ENCODE peak calls at places on chromosomes 3 and 15, in nine cellular contexts. One of them, this sample, is unnamed.
A peak's percentile ranks its signal among the peaks of the same experiment; 100 is the strongest.

GRCh38 chr15:25486051-25486450 is 47.2 kb upstream of the UBE3A start:
- DNase-seq in CD4-positive, alpha-beta memory T cell: no peak
- DNase-seq in heart left ventricle: no peak
- DNase-seq in mammary epithelial cell: no peak
- DNase-seq in effector memory CD4-positive, alpha-beta T cell: no peak
- DNase-seq in colonic mucosa: no peak
- DNase-seq in transverse colon: no peak
- DNase-seq in cardiac muscle cell: no peak
- DNase-seq in CD8-positive, alpha-beta T cell: no peak
- DNase-seq in this sample: no peak

GRCh38 chr3:111732248-111732879 is 126.7 kb upstream of the PHLDB2 start:
- DNase-seq in mammary epithelial cell: no peak
- DNase-seq in heart left ventricle: no peak
- DNase-seq in CD8-positive, alpha-beta T cell: no peak
- DNase-seq in cardiac muscle cell: no peak
- DNase-seq in effector memory CD4-positive, alpha-beta T cell: no peak
- DNase-seq in transverse colon: peak; percentile 36
- DNase-seq in CD4-positive, alpha-beta memory T cell: no peak
- DNase-seq in colonic mucosa: peak; percentile 40
- DNase-seq in this sample: peak; percentile 82

GRCh38 chr3:41158947-41159346 is 40.4 kb upstream of the CTNNB1 start:
- DNase-seq in transverse colon: peak; percentile 66
- DNase-seq in heart left ventricle: no peak
- DNase-seq in colonic mucosa: peak; percentile 72
- DNase-seq in effector memory CD4-positive, alpha-beta T cell: no peak
- DNase-seq in CD8-positive, alpha-beta T cell: no peak
- DNase-seq in CD4-positive, alpha-beta memory T cell: no peak
- DNase-seq in mammary epithelial cell: peak; percentile 99
- DNase-seq in cardiac muscle cell: no peak
- DNase-seq in this sample: no peak

GRCh38 chr3:61715886-61716527 is 154.6 kb downstream of the PTPRG start:
- DNase-seq in cardiac muscle cell: no peak
- DNase-seq in transverse colon: peak; percentile 15
- DNase-seq in CD8-positive, alpha-beta T cell: no peak
- DNase-seq in mammary epithelial cell: no peak
- DNase-seq in CD4-positive, alpha-beta memory T cell: no peak
- DNase-seq in colonic mucosa: no peak
- DNase-seq in effector memory CD4-positive, alpha-beta T cell: no peak
- DNase-seq in heart left ventricle: no peak
- DNase-seq in this sample: no peak

GRCh38 chr15:33142708-33143107 is 51.8 kb downstream of the FMN1 start:
- DNase-seq in effector memory CD4-positive, alpha-beta T cell: no peak
- DNase-seq in transverse colon: no peak
- DNase-seq in heart left ventricle: no peak
- DNase-seq in CD8-positive, alpha-beta T cell: no peak
- DNase-seq in mammary epithelial cell: no peak
- DNase-seq in colonic mucosa: no peak
- DNase-seq in CD4-positive, alpha-beta memory T cell: no peak
- DNase-seq in cardiac muscle cell: no peak
- DNase-seq in this sample: no peak

GRCh38 chr15:26967719-26968269 is 3.2 kb upstream of the GABRG3 start:
- DNase-seq in colonic mucosa: no peak
- DNase-seq in CD4-positive, alpha-beta memory T cell: no peak
- DNase-seq in heart left ventricle: no peak
- DNase-seq in transverse colon: no peak
- DNase-seq in mammary epithelial cell: no peak
- DNase-seq in cardiac muscle cell: no peak
- DNase-seq in effector memory CD4-positive, alpha-beta T cell: no peak
- DNase-seq in CD8-positive, alpha-beta T cell: no peak
- DNase-seq in this sample: no peak

GRCh38 chr15:66085128-66085527 is 168.4 kb downstream of the MEGF11 start:
- DNase-seq in transverse colon: no peak
- DNase-seq in CD4-positive, alpha-beta memory T cell: no peak
- DNase-seq in colonic mucosa: no peak
- DNase-seq in cardiac muscle cell: no peak
- DNase-seq in CD8-positive, alpha-beta T cell: no peak
- DNase-seq in mammary epithelial cell: no peak
- DNase-seq in effector memory CD4-positive, alpha-beta T cell: no peak
- DNase-seq in heart left ventricle: no peak
- DNase-seq in this sample: no peak

GRCh38 chr3:52193059-52193458 is 4.9 kb upstream of the ALAS1 start:
- DNase-seq in CD8-positive, alpha-beta T cell: no peak
- DNase-seq in cardiac muscle cell: peak; percentile 46
- DNase-seq in effector memory CD4-positive, alpha-beta T cell: no peak
- DNase-seq in heart left ventricle: peak; percentile 79
- DNase-seq in CD4-positive, alpha-beta memory T cell: no peak
- DNase-seq in mammary epithelial cell: peak; percentile 66
- DNase-seq in colonic mucosa: no peak
- DNase-seq in transverse colon: peak; percentile 29
- DNase-seq in this sample: no peak

GRCh38 chr3:63228677-63229076 is 49.4 kb upstream of the SYNPR start:
- DNase-seq in heart left ventricle: no peak
- DNase-seq in transverse colon: no peak
- DNase-seq in CD8-positive, alpha-beta T cell: no peak
- DNase-seq in mammary epithelial cell: peak; percentile 33
- DNase-seq in effector memory CD4-positive, alpha-beta T cell: no peak
- DNase-seq in colonic mucosa: peak; percentile 35
- DNase-seq in cardiac muscle cell: peak; percentile 49
- DNase-seq in CD4-positive, alpha-beta memory T cell: no peak
- DNase-seq in this sample: peak; percentile 14

GRCh38 chr3:66898155-66898554 is 100.0 kb upstream of the KBTBD8 start:
- DNase-seq in transverse colon: no peak
- DNase-seq in cardiac muscle cell: no peak
- DNase-seq in effector memory CD4-positive, alpha-beta T cell: no peak
- DNase-seq in heart left ventricle: no peak
- DNase-seq in CD8-positive, alpha-beta T cell: no peak
- DNase-seq in colonic mucosa: no peak
- DNase-seq in CD4-positive, alpha-beta memory T cell: no peak
- DNase-seq in mammary epithelial cell: no peak
- DNase-seq in this sample: no peak

GRCh38 chr15:55827204-55827603 is 84.3 kb upstream of the PRTG start:
- DNase-seq in cardiac muscle cell: no peak
- DNase-seq in transverse colon: no peak
- DNase-seq in effector memory CD4-positive, alpha-beta T cell: no peak
- DNase-seq in colonic mucosa: no peak
- DNase-seq in CD8-positive, alpha-beta T cell: no peak
- DNase-seq in CD4-positive, alpha-beta memory T cell: no peak
- DNase-seq in mammary epithelial cell: peak; percentile 63
- DNase-seq in heart left ventricle: no peak
- DNase-seq in this sample: no peak

GRCh38 chr15:85770014-85770721 is 24.6 kb downstream of the KLHL25 start:
- DNase-seq in heart left ventricle: no peak
- DNase-seq in transverse colon: no peak
- DNase-seq in mammary epithelial cell: no peak
- DNase-seq in effector memory CD4-positive, alpha-beta T cell: no peak
- DNase-seq in cardiac muscle cell: no peak
- DNase-seq in CD4-positive, alpha-beta memory T cell: no peak
- DNase-seq in colonic mucosa: no peak
- DNase-seq in CD8-positive, alpha-beta T cell: no peak
- DNase-seq in this sample: no peak

GRCh38 chr15:79296583-79296982 is 14.1 kb downstream of the ANKRD34C start:
- DNase-seq in CD8-positive, alpha-beta T cell: no peak
- DNase-seq in mammary epithelial cell: no peak
- DNase-seq in cardiac muscle cell: no peak
- DNase-seq in transverse colon: no peak
- DNase-seq in heart left ventricle: no peak
- DNase-seq in colonic mucosa: no peak
- DNase-seq in CD4-positive, alpha-beta memory T cell: no peak
- DNase-seq in effector memory CD4-positive, alpha-beta T cell: no peak
- DNase-seq in this sample: no peak

GRCh38 chr3:159894386-159894785 is 94.2 kb upstream of the IL12A start:
- DNase-seq in effector memory CD4-positive, alpha-beta T cell: no peak
- DNase-seq in cardiac muscle cell: no peak
- DNase-seq in colonic mucosa: no peak
- DNase-seq in transverse colon: no peak
- DNase-seq in mammary epithelial cell: no peak
- DNase-seq in CD4-positive, alpha-beta memory T cell: no peak
- DNase-seq in CD8-positive, alpha-beta T cell: no peak
- DNase-seq in heart left ventricle: no peak
- DNase-seq in this sample: no peak

GRCh38 chr3:110815008-110815583 is 256.5 kb upstream of the NECTIN3 start:
- DNase-seq in cardiac muscle cell: peak; percentile 85
- DNase-seq in effector memory CD4-positive, alpha-beta T cell: no peak
- DNase-seq in colonic mucosa: no peak
- DNase-seq in CD4-positive, alpha-beta memory T cell: no peak
- DNase-seq in CD8-positive, alpha-beta T cell: no peak
- DNase-seq in heart left ventricle: no peak
- DNase-seq in mammary epithelial cell: peak; percentile 66
- DNase-seq in transverse colon: no peak
- DNase-seq in this sample: no peak

GRCh38 chr3:184284696-184285095 is 8.9 kb downstream of the ECE2 start:
- DNase-seq in mammary epithelial cell: peak; percentile 50
- DNase-seq in cardiac muscle cell: peak; percentile 92
- DNase-seq in transverse colon: no peak
- DNase-seq in heart left ventricle: no peak
- DNase-seq in CD8-positive, alpha-beta T cell: peak; percentile 22
- DNase-seq in CD4-positive, alpha-beta memory T cell: no peak
- DNase-seq in colonic mucosa: peak; percentile 27
- DNase-seq in effector memory CD4-positive, alpha-beta T cell: no peak
- DNase-seq in this sample: peak; percentile 81

GRCh38 chr3:177932750-177933660 is 603.2 kb upstream of the KCNMB2 start:
- DNase-seq in CD8-positive, alpha-beta T cell: no peak
- DNase-seq in transverse colon: no peak
- DNase-seq in CD4-positive, alpha-beta memory T cell: no peak
- DNase-seq in colonic mucosa: no peak
- DNase-seq in cardiac muscle cell: peak; percentile 71
- DNase-seq in heart left ventricle: no peak
- DNase-seq in effector memory CD4-positive, alpha-beta T cell: no peak
- DNase-seq in mammary epithelial cell: no peak
- DNase-seq in this sample: no peak

GRCh38 chr15:88274534-88275460 is 18.3 kb upstream of the NTRK3 start:
- DNase-seq in CD8-positive, alpha-beta T cell: peak; percentile 56
- DNase-seq in CD4-positive, alpha-beta memory T cell: no peak
- DNase-seq in heart left ventricle: peak; percentile 55
- DNase-seq in colonic mucosa: peak; percentile 42
- DNase-seq in effector memory CD4-positive, alpha-beta T cell: no peak
- DNase-seq in transverse colon: peak; percentile 44
- DNase-seq in cardiac muscle cell: peak; percentile 73
- DNase-seq in mammary epithelial cell: peak; percentile 44
- DNase-seq in this sample: peak; percentile 29

GRCh38 chr15:88272421-88272820 is 15.9 kb upstream of the NTRK3 start:
- DNase-seq in cardiac muscle cell: no peak
- DNase-seq in mammary epithelial cell: no peak
- DNase-seq in effector memory CD4-positive, alpha-beta T cell: no peak
- DNase-seq in heart left ventricle: no peak
- DNase-seq in transverse colon: no peak
- DNase-seq in colonic mucosa: no peak
- DNase-seq in CD4-positive, alpha-beta memory T cell: no peak
- DNase-seq in CD8-positive, alpha-beta T cell: no peak
- DNase-seq in this sample: no peak

GRCh38 chr15:88276821-88277220 is 20.3 kb upstream of the NTRK3 start:
- DNase-seq in CD4-positive, alpha-beta memory T cell: no peak
- DNase-seq in mammary epithelial cell: no peak
- DNase-seq in colonic mucosa: no peak
- DNase-seq in cardiac muscle cell: no peak
- DNase-seq in heart left ventricle: no peak
- DNase-seq in transverse colon: no peak
- DNase-seq in effector memory CD4-positive, alpha-beta T cell: no peak
- DNase-seq in CD8-positive, alpha-beta T cell: no peak
- DNase-seq in this sample: no peak

GRCh38 chr15:88275804-88276203 is 19.3 kb upstream of the NTRK3 start:
- DNase-seq in effector memory CD4-positive, alpha-beta T cell: no peak
- DNase-seq in CD4-positive, alpha-beta memory T cell: no peak
- DNase-seq in colonic mucosa: no peak
- DNase-seq in heart left ventricle: no peak
- DNase-seq in mammary epithelial cell: no peak
- DNase-seq in cardiac muscle cell: no peak
- DNase-seq in transverse colon: no peak
- DNase-seq in CD8-positive, alpha-beta T cell: no peak
- DNase-seq in this sample: no peak
- H3K27ac ChIP-seq in effector memory CD4-positive, alpha-beta T cell: no peak overlapping the region
- H3K27ac ChIP-seq in CD4-positive, alpha-beta memory T cell: no peak overlapping the region
- H3K27ac ChIP-seq in colonic mucosa: no peak overlapping the region
- H3K27ac ChIP-seq in heart left ventricle: no peak overlapping the region
- H3K27ac ChIP-seq in mammary epithelial cell: no peak overlapping the region
- H3K27ac ChIP-seq in cardiac muscle cell: no peak overlapping the region
- H3K27ac ChIP-seq in transverse colon: no peak overlapping the region
- H3K27ac ChIP-seq in CD8-positive, alpha-beta T cell: no peak overlapping the region
- H3K27ac ChIP-seq in this sample: no peak overlapping the region

GRCh38 chr3:99534951-99535704 is 103.3 kb upstream of the COL8A1 start:
- DNase-seq in heart left ventricle: no peak
- DNase-seq in transverse colon: no peak
- DNase-seq in colonic mucosa: no peak
- DNase-seq in CD8-positive, alpha-beta T cell: no peak
- DNase-seq in CD4-positive, alpha-beta memory T cell: no peak
- DNase-seq in cardiac muscle cell: peak; percentile 83
- DNase-seq in mammary epithelial cell: peak; percentile 62
- DNase-seq in effector memory CD4-positive, alpha-beta T cell: no peak
- DNase-seq in this sample: no peak
- H3K4me1 ChIP-seq in heart left ventricle: no peaks in the 10 kb centered on the region
- H3K4me1 ChIP-seq in transverse colon: no peaks in the 10 kb centered on the region
- H3K4me1 ChIP-seq in colonic mucosa: no peaks in the 10 kb centered on the region
- H3K4me1 ChIP-seq in CD8-positive, alpha-beta T cell: no peaks in the 10 kb centered on the region
- H3K4me1 ChIP-seq in CD4-positive, alpha-beta memory T cell: no peaks in the 10 kb centered on the region
- H3K4me1 ChIP-seq in cardiac muscle cell: peaks cover 10% of the 10 kb centered on the region
- H3K4me1 ChIP-seq in mammary epithelial cell: peaks cover 12% of the 10 kb centered on the region
- H3K4me1 ChIP-seq in effector memory CD4-positive, alpha-beta T cell: no peaks in the 10 kb centered on the region
- H3K4me1 ChIP-seq in this sample: no peaks in the 10 kb centered on the region

DNA sequence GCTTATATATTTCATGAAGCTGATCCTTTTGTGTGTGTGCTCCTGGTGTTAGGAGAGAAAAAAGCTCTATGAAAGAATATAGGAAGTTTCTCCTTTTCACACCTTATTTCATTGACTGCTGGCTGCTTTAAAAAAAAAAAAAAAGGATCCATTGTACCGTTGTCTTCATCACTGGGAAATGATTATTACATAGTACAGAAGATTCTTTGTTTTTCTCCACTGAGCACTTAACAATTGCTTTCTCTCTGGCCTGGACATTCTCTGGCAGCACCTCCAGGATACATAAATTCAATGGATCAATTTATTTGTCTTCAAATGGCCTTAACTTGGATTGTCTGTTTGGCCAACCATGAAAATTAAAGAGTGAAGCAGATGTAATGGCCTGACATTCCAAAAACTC is 37.2 kb downstream of the DPH3 start:
- DNase-seq in CD8-positive, alpha-beta T cell: no peak
- DNase-seq in cardiac muscle cell: no peak
- DNase-seq in mammary epithelial cell: no peak
- DNase-seq in colonic mucosa: no peak
- DNase-seq in CD4-positive, alpha-beta memory T cell: no peak
- DNase-seq in transverse colon: no peak
- DNase-seq in heart left ventricle: no peak
- DNase-seq in effector memory CD4-positive, alpha-beta T cell: no peak
- DNase-seq in this sample: no peak
- H3K27ac ChIP-seq in CD8-positive, alpha-beta T cell: no peak overlapping the region
- H3K27ac ChIP-seq in cardiac muscle cell: no peak overlapping the region
- H3K27ac ChIP-seq in mammary epithelial cell: no peak overlapping the region
- H3K27ac ChIP-seq in colonic mucosa: no peak overlapping the region
- H3K27ac ChIP-seq in CD4-positive, alpha-beta memory T cell: no peak overlapping the region
- H3K27ac ChIP-seq in transverse colon: no peak overlapping the region
- H3K27ac ChIP-seq in heart left ventricle: no peak overlapping the region
- H3K27ac ChIP-seq in effector memory CD4-positive, alpha-beta T cell: no peak overlapping the region
- H3K27ac ChIP-seq in this sample: no peak overlapping the region

DNA sequence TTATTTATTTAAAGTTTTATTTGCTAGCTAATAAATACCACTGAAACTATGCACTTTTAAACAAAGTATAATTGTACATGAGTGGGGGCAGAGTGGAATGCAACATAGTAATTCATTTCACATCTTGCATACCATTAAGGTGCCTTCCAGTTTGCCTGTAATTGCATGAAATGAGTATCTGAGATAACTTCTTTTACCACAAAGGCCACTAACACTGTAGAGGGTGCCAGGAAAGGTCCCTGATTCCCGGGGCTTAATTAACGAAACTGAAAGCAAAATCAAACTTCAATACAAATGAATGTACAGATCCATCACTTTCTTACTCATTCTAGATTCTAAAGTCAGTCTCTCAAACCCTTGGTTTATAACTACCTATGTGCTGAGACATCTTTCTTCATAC is 2.1 kb downstream of the CD47 start:
- DNase-seq in mammary epithelial cell: peak; percentile 44
- DNase-seq in CD8-positive, alpha-beta T cell: no peak
- DNase-seq in effector memory CD4-positive, alpha-beta T cell: peak; percentile 2
- DNase-seq in colonic mucosa: no peak
- DNase-seq in heart left ventricle: no peak
- DNase-seq in CD4-positive, alpha-beta memory T cell: peak; percentile 67
- DNase-seq in cardiac muscle cell: peak; percentile 17
- DNase-seq in transverse colon: no peak
- DNase-seq in this sample: no peak
- H3K4me1 ChIP-seq in mammary epithelial cell: peaks cover 9% of the 10 kb centered on the region
- H3K4me1 ChIP-seq in CD8-positive, alpha-beta T cell: peaks cover 70% of the 10 kb centered on the region
- H3K4me1 ChIP-seq in effector memory CD4-positive, alpha-beta T cell: peaks cover 55% of the 10 kb centered on the region
- H3K4me1 ChIP-seq in colonic mucosa: peaks cover 5% of the 10 kb centered on the region
- H3K4me1 ChIP-seq in heart left ventricle: peaks cover 63% of the 10 kb centered on the region
- H3K4me1 ChIP-seq in CD4-positive, alpha-beta memory T cell: peaks cover 69% of the 10 kb centered on the region
- H3K4me1 ChIP-seq in cardiac muscle cell: no peaks in the 10 kb centered on the region
- H3K4me1 ChIP-seq in transverse colon: peaks cover 21% of the 10 kb centered on the region
- H3K4me1 ChIP-seq in this sample: no peaks in the 10 kb centered on the region

This sample was measured in pancreas.